ENCODE peak calls at places on chromosome 12, in eight cellular contexts. X is CD4-positive, alpha-beta T cell; E is ovary; P is GM13977; Y is heart right ventricle; S is activated naive CD8-positive, alpha-beta T cell treated with anti-CD3 and anti-CD28 coated beads, Interleukin-2, amount 50 U/mL, for 24 hours; V is fibroblast of mammary gland; W is adipocyte. O is an unnamed sample.

GRCh38 chr12:47808049-47808448 is 11.7 kb downstream of the HDAC7 start:
- DNase-seq in X (peak), E (no peak), P (peak), Y (peak), S (peak), V (peak), W (peak), O (peak)

GRCh38 chr12:14238224-14238792 is 127.2 kb upstream of the ATF7IP start:
- DNase-seq in X (no peak), E (no peak), P (no peak), Y (no peak), S (no peak), V (peak), W (peak), O (no peak)

GRCh38 chr12:99847936-99848335 is 136.8 kb downstream of the ANKS1B start:
- DNase-seq in X (no peak), E (no peak), P (no peak), Y (no peak), S (no peak), V (no peak), W (no peak), O (no peak)

GRCh38 chr12:124567035-124567672 is at the start of gene NCOR2:
- DNase-seq in X (peak), E (peak), P (peak), Y (peak), S (peak), V (no peak), W (peak), O (peak)

GRCh38 chr12:49059063-49059384 is 1.6 kb downstream of the KMT2D start:
- DNase-seq in X (no peak), E (no peak), P (no peak), Y (no peak), S (peak), V (no peak), W (peak), O (no peak)

GRCh38 chr12:43271659-43272058 is 280.3 kb downstream of the ADAMTS20 start:
- DNase-seq in X (no peak), E (no peak), P (no peak), Y (no peak), S (no peak), V (no peak), W (peak), O (no peak)

GRCh38 chr12:1972856-1973317 is 31.4 kb downstream of the DCP1B start:
- DNase-seq in X (no peak), E (no peak), P (no peak), Y (peak), S (no peak), V (peak), W (peak), O (no peak)

GRCh38 chr12:122864894-122865253 is 29.6 kb downstream of the HIP1R start:
- DNase-seq in X (no peak), E (no peak), P (no peak), Y (no peak), S (no peak), V (no peak), W (no peak), O (no peak)

GRCh38 chr12:121562484-121562883 is 18.3 kb downstream of the KDM2B start:
- DNase-seq in X (no peak), E (no peak), P (no peak), Y (no peak), S (no peak), V (no peak), W (no peak), O (no peak)

GRCh38 chr12:116346222-116346621 is 68.7 kb upstream of the MED13L start:
- DNase-seq in X (no peak), E (peak), P (no peak), Y (no peak), S (no peak), V (no peak), W (peak), O (no peak)

GRCh38 chr12:11242656-11243055 is 26.9 kb downstream of the PRB3 start:
- DNase-seq in X (no peak), E (no peak), P (no peak), Y (no peak), S (no peak), V (no peak), W (no peak), O (no peak)

GRCh38 chr12:26614217-26614616 is 218.8 kb downstream of the ITPR2 start:
- DNase-seq in X (no peak), E (peak), P (no peak), Y (peak), S (peak), V (peak), W (peak), O (peak)

GRCh38 chr12:93061414-93062099 is 132.5 kb upstream of the EEA1 start:
- DNase-seq in X (no peak), E (peak), P (no peak), Y (peak), S (no peak), V (no peak), W (no peak), O (no peak)

GRCh38 chr12:119631930-119632678 is 35.8 kb upstream of the PRKAB1 start:
- DNase-seq in X (no peak), E (no peak), P (no peak), Y (no peak), S (no peak), V (peak), W (no peak), O (no peak)

GRCh38 chr12:32821293-32822089 is 65.8 kb upstream of the YARS2 start:
- DNase-seq in X (no peak), E (no peak), P (no peak), Y (no peak), S (no peak), V (no peak), W (no peak), O (no peak)

GRCh38 chr12:13275366-13275765 is 78.8 kb downstream of the EMP1 start:
- DNase-seq in X (no peak), E (no peak), P (no peak), Y (no peak), S (no peak), V (no peak), W (no peak), O (no peak)

GRCh38 chr12:7642876-7643309 is 22.8 kb downstream of the APOBEC1 start:
- DNase-seq in X (no peak), E (no peak), P (no peak), Y (no peak), S (peak), V (peak), W (peak), O (no peak)

GRCh38 chr12:116389990-116390655 is 112.6 kb upstream of the MED13L start:
- DNase-seq in X (no peak), E (no peak), P (no peak), Y (no peak), S (no peak), V (peak), W (peak), O (no peak)

O was measured in T-cell.